ENCODE peak calls at places on chromosomes 6 and 20, in six cellular contexts. X is mesenchymal stem cell, G is trophoblast cell, F is IMR-90, U is mesendoderm, S is H1. K is an unnamed sample.

GRCh38 chr6:167268683-167269280 is 22.3 kb upstream of the UNC93A start:
- DNase-seq in X (no peak), G (no peak), S (no peak), U (no peak), F (no peak), K (no peak)

GRCh38 chr6:44117397-44118128 is 9.7 kb downstream of the MRPL14 start:
- DNase-seq in S (no peak), U (no peak), F (no peak), G (peak; percentile 90), X (no peak), K (no peak)

GRCh38 chr20:13180986-13181889 is 39.8 kb upstream of the ISM1 start:
- DNase-seq in S (no peak), U (no peak), X (no peak), F (no peak), G (no peak), K (no peak)

GRCh38 chr6:27864906-27865883 is 47.0 kb downstream of the OR2B2 start:
- DNase-seq in U (peak; percentile 98), G (peak; percentile 99), F (peak; percentile 99), S (peak; percentile 86), X (peak; percentile 95), K (peak; percentile 90)

GRCh38 chr20:47354710-47355488 is 1.6 kb downstream of the ZMYND8 start:
- DNase-seq in G (no peak), S (no peak), X (peak; percentile 72), U (no peak), F (peak; percentile 71), K (no peak)

GRCh38 chr20:64244870-64245603 is 10.5 kb upstream of the PCMTD2 start:
- DNase-seq in F (no peak), X (no peak), U (no peak), S (no peak), G (no peak), K (no peak)

GRCh38 chr6:105645958-105646357 is 243.1 kb upstream of the PREP start:
- DNase-seq in S (no peak), U (no peak), G (no peak), F (no peak), X (no peak), K (no peak)

GRCh38 chr6:63721181-63721580 is 85.6 kb downstream of the PHF3 start:
- DNase-seq in G (no peak), S (no peak), X (no peak), U (no peak), F (no peak), K (no peak)

GRCh38 chr20:32528291-32528891 is 56.7 kb downstream of the NOL4L start:
- DNase-seq in G (no peak), S (no peak), U (no peak), F (no peak), X (no peak), K (no peak)

DNA sequence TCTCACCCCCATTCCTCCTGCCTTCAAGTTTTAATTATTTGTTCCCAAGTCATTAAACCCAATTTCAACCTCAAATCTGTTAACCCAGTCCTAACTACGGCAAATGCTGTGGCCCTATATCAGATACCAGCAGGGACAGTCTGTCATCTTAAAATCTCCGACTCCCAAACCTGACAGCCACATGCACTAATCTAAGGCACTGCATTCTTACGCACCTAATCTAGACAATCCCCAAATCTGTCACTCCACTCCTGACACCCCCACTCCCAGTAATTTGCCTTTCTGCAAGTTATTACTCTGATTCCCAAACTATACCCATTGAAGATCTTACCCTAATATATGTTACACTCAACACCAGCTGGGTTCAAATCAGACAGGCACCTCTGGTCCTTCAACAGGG is 2.5 kb downstream of the MTCH1 start:
- DNase-seq in S (no peak), U (no peak), X (no peak), F (no peak), G (no peak), K (no peak)
- H3K9ac ChIP-seq in S (peak overlapping the region; percentile 4), U (no peak overlapping the region), X (peak overlapping the region; percentile 98), F (no peak overlapping the region), G (no peak overlapping the region), K (no peak overlapping the region)

DNA sequence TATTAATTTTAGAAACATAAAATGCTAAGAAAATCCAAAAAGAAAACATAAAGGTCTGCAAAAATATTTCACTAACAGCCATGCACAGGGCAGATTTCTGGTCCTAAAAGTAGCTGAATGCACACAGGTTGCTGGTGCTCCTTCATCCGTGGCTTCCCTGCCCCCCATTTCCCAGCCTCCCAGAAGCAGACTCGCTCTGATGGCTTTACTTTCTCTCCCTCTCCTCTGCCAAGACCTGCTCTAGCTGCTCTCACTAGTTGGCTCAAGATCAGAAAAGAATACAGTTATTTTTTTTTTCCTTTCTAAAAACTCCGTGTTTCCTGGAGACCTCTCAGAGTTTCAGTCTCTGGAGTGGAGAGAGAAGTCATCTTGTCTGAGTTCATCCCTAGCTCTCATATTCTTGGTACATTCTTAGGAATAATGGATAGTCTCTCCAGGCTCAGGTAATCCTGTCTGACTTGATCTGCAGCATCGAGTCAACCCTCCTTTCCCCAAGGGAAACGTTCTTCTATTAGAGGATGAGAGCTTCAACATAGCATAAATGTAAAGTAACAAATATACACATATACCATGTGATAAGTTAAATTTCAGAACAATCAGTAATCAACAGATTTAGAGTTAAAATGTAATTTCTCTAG is 214.3 kb downstream of the TBC1D7 start:
- DNase-seq in G (no peak), U (no peak), F (no peak), X (no peak), S (no peak), K (no peak)
- H3K4me3 ChIP-seq in G (no peak overlapping the region), U (no peak overlapping the region), F (no peak overlapping the region), X (no peak overlapping the region), S (no peak overlapping the region), K (no peak overlapping the region)

GRCh38 chr6:41684311-41685182 is 46.3 kb downstream of the MDFI start:
- DNase-seq in F (no peak), G (no peak), X (no peak), S (no peak), U (no peak), K (no peak)

GRCh38 chr6:41682497-41682961 is 44.3 kb downstream of the MDFI start:
- DNase-seq in U (no peak), F (no peak), X (no peak), G (no peak), S (no peak), K (no peak)

GRCh38 chr6:41682056-41682477 is 43.8 kb downstream of the MDFI start:
- DNase-seq in S (peak; percentile 94), X (peak; percentile 90), U (peak; percentile 97), G (peak; percentile 89), F (peak; percentile 86), K (peak; percentile 88)

GRCh38 chr6:41683460-41684310 is 45.4 kb downstream of the MDFI start:
- DNase-seq in S (peak; percentile 91), G (peak; percentile 79), X (peak; percentile 65), U (peak; percentile 76), F (peak; percentile 51), K (peak; percentile 78)

DNA sequence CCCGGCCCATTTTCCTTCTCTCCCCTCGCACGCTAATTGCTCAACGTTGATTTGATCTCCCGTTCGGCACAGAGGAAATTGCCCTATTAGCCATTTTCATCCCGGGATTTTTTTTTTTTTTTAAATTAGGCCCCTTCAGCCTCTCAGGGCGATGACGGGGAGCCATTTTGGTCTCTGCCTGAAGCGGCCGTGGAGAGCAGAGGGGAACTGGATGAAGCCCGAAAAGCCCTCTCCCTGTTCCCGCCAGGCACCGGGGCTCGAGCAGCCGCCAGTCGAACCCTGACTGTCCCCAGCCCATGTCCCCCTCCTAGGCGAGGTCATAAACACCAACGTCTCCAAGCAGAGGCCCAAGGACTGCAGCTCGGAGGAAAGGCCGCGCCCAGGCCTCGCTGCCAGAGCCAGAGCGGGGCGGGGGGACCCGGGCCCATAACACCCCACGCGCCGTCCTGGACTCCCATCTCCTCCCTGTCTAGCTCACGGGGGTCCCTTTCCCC is 44.7 kb downstream of the MDFI start:
- DNase-seq in X (no peak), S (no peak), U (peak; percentile 22), F (no peak), G (no peak), K (no peak)
- H2BK120ac ChIP-seq in X (no peak overlapping the region), S (no peak overlapping the region), U (no peak overlapping the region), F (no peak overlapping the region), G (peak overlapping the region; percentile 9), K (no peak overlapping the region)

GRCh38 chr6:86934365-86934764 is 3.0 kb upstream of the HTR1E start:
- DNase-seq in X (no peak), S (no peak), F (no peak), U (no peak), G (no peak), K (no peak)

GRCh38 chr6:86936834-86937218 is 502 bp upstream of the HTR1E start:
- DNase-seq in X (no peak), F (no peak), U (peak; percentile 95), G (no peak), S (no peak), K (no peak)

GRCh38 chr6:86942761-86943526 is 5.6 kb downstream of the HTR1E start:
- DNase-seq in F (no peak), U (no peak), S (no peak), G (no peak), X (no peak), K (no peak)

GRCh38 chr6:86937219-86938079 is at the start of gene HTR1E:
- DNase-seq in S (peak; percentile 90), F (peak; percentile 2), X (peak; percentile 31), G (peak; percentile 74), U (no peak), K (peak; percentile 73)

DNA sequence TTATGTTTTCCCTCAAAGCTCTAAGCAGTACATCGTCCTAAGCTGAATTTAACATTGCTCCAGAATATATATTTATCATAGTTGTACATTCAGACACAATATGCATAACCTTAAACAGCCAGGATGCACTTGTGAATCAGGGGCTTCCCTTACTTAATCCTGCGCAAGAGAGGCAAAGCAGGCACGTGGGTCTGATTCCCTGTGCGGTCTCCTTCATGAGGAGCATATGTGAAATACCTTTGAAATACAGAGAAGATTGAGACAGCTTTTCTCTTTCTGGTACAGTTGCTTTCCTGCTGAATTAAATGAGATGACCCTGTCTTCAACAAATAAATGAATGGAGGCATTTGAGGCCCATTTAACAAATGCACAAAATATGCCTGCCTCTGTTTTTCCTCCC is 1.5 kb downstream of the HTR1E start:
- DNase-seq in S (no peak), F (no peak), X (no peak), G (no peak), U (no peak), K (no peak)
- H3K9ac ChIP-seq in S (no peak overlapping the region), F (no peak overlapping the region), X (no peak overlapping the region), G (no peak overlapping the region), U (no peak overlapping the region), K (no peak overlapping the region)

DNA sequence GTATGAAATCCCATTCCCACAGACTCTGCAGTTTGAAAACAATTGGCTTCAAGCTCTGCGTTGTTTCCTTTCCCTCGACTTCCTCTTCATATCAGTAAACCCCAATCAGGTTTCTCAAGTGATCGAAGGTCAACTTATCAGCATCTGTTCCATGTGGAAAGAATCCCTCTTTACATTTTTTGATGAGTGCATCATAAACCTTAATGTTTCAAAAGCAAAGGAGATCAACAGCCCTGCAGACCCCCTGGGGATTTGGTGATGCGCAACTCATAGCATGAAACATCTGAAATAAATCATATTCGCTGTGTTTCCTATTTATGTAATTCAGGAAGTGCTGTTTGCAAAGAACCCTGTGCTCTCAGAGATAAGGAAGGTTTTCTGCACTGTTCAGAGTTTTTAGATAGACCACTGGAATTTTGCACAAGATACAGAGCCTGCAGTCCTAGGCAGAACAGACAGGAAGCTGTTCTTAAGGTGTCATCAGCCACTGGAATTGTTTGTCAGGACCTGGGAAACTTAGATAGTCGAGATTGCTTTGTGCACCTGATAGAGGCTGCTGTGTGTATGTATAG is 216.0 kb downstream of the HIVEP2 start:
- DNase-seq in G (peak; percentile 51), S (no peak), F (peak; percentile 58), X (peak; percentile 28), U (peak; percentile 60), K (no peak)
- H3K4me3 ChIP-seq in G (no peak overlapping the region), S (no peak overlapping the region), F (no peak overlapping the region), X (peak overlapping the region; percentile 31), U (no peak overlapping the region), K (no peak overlapping the region)

K was measured in neuronal stem cell.